ENCODE peak calls at places on chromosomes 5 and 9, in eight cellular contexts. I is dermis microvascular lymphatic vessel endothelial cell; V is CD8-positive, alpha-beta T cell; D is uterus; L is naive thymus-derived CD8-positive, alpha-beta T cell; U is SK-N-SH; O is GM13977; X is breast epithelium. J is an unnamed sample.
A peak's percentile ranks its signal among the peaks of the same experiment; 100 is the strongest.

GRCh38 chr5:77651343-77651742 is 12.8 kb upstream of the OTP start:
- DNase-seq in D (no peak), L (no peak), I (no peak), O (no peak), U (no peak), X (no peak), V (no peak), J (no peak)

GRCh38 chr5:15365040-15365439 is 134.9 kb upstream of the FBXL7 start:
- DNase-seq in X (no peak), D (no peak), V (no peak), I (peak; percentile 37), U (no peak), L (no peak), O (no peak), J (no peak)

GRCh38 chr9:118321823-118322222 is 617.6 kb downstream of the TLR4 start:
- DNase-seq in O (no peak), U (no peak), D (no peak), X (no peak), V (no peak), I (no peak), L (no peak), J (no peak)

GRCh38 chr9:37706290-37706689 is 47.3 kb upstream of the TRMT10B start:
- DNase-seq in V (no peak), I (no peak), X (no peak), D (no peak), L (no peak), U (no peak), O (no peak), J (no peak)

GRCh38 chr5:32458799-32459400 is 14.4 kb upstream of the ZFR start:
- DNase-seq in U (no peak), I (no peak), V (no peak), O (no peak), L (no peak), D (no peak), X (no peak), J (no peak)

GRCh38 chr5:1137567-1138444 is 25.9 kb upstream of the SLC12A7 start:
- DNase-seq in U (no peak), V (no peak), I (no peak), D (no peak), X (peak; percentile 36), O (no peak), L (no peak), J (no peak)

GRCh38 chr5:176573564-176574296 is 24.6 kb downstream of the CDHR2 start:
- DNase-seq in O (peak; percentile 92), L (peak; percentile 78), D (peak; percentile 30), I (peak; percentile 61), X (peak; percentile 29), V (peak; percentile 83), U (peak; percentile 94), J (no peak)

GRCh38 chr9:88775037-88775471 is 216.2 kb upstream of the S1PR3 start:
- DNase-seq in U (no peak), D (peak; percentile 55), L (no peak), O (no peak), X (no peak), V (no peak), I (peak; percentile 74), J (no peak)

GRCh38 chr5:143217065-143217803 is 186.3 kb downstream of the NR3C1 start:
- DNase-seq in I (no peak), U (no peak), X (no peak), O (no peak), D (no peak), V (no peak), L (no peak), J (no peak)

GRCh38 chr5:77774981-77775772 is 962 bp downstream of the TBCA start:
- DNase-seq in D (no peak), O (no peak), I (peak; percentile 4), X (no peak), U (no peak), L (no peak), V (no peak), J (peak; percentile 16)

GRCh38 chr9:91948423-91949292 is 1.4 kb downstream of the ROR2 start:
- DNase-seq in V (no peak), D (peak; percentile 74), L (no peak), O (peak; percentile 49), U (peak; percentile 79), X (peak; percentile 50), I (no peak), J (no peak)

GRCh38 chr5:173880306-173880985 is 7.7 kb upstream of the CPEB4 start:
- DNase-seq in I (no peak), V (no peak), D (no peak), L (no peak), O (no peak), U (no peak), X (no peak), J (no peak)

GRCh38 chr5:40682431-40683017 is 2.8 kb downstream of the PTGER4 start:
- DNase-seq in O (no peak), V (no peak), X (no peak), U (no peak), L (no peak), I (peak; percentile 50), D (no peak), J (no peak)

GRCh38 chr5:104739905-104740304 is 1177.3 kb upstream of the NUDT12 start:
- DNase-seq in I (no peak), L (no peak), V (no peak), X (no peak), U (no peak), D (no peak), O (no peak), J (no peak)

GRCh38 chr9:3511537-3511936 is 14.3 kb downstream of the RFX3 start:
- DNase-seq in O (no peak), V (no peak), L (no peak), U (no peak), X (no peak), I (no peak), D (no peak), J (no peak)

GRCh38 chr5:39437469-39437868 is 12.7 kb upstream of the DAB2 start:
- DNase-seq in U (no peak), D (no peak), I (peak; percentile 67), X (no peak), V (no peak), O (no peak), L (no peak), J (no peak)

GRCh38 chr5:148998174-148998797 is 64.6 kb downstream of the SH3TC2 start:
- DNase-seq in O (peak; percentile 34), U (peak; percentile 38), X (peak; percentile 35), D (no peak), I (peak; percentile 82), V (peak; percentile 13), L (peak; percentile 45), J (peak; percentile 77)

GRCh38 chr5:42994285-42995151 is 45.6 kb downstream of the ANXA2R start:
- DNase-seq in U (peak; percentile 74), I (peak; percentile 97), X (peak; percentile 54), L (peak; percentile 90), O (peak; percentile 65), V (peak; percentile 90), D (peak; percentile 84), J (no peak)

GRCh38 chr9:95010431-95010838 is 283.9 kb downstream of the AOPEP start:
- DNase-seq in U (no peak), L (no peak), X (no peak), D (no peak), V (no peak), O (no peak), I (no peak), J (no peak)

GRCh38 chr5:228886-229285 is 10.8 kb downstream of the SDHA start:
- DNase-seq in L (no peak), X (no peak), O (no peak), U (no peak), I (no peak), D (no peak), V (no peak), J (no peak)

GRCh38 chr5:2109566-2109965 is 226.8 kb upstream of the IRX4 start:
- DNase-seq in U (no peak), D (no peak), X (no peak), I (no peak), L (no peak), V (no peak), O (no peak), J (no peak)

GRCh38 chr9:137828527-137829259 is 48.9 kb upstream of the CACNA1B start:
- DNase-seq in D (no peak), I (peak; percentile 30), O (no peak), V (no peak), L (no peak), X (no peak), U (no peak), J (no peak)

GRCh38 chr9:133731876-133732321 is 6.3 kb downstream of the SARDH start:
- DNase-seq in O (no peak), X (no peak), V (no peak), U (peak; percentile 81), D (no peak), L (no peak), I (peak; percentile 57), J (peak; percentile 9)

GRCh38 chr5:31182146-31182545 is 11.3 kb upstream of the CDH6 start:
- DNase-seq in D (no peak), O (no peak), L (no peak), U (no peak), I (no peak), V (no peak), X (no peak), J (no peak)

GRCh38 chr9:86353591-86354047 is 591 bp downstream of the TUT7 start:
- DNase-seq in D (no peak), X (peak; percentile 40), U (no peak), I (peak; percentile 31), V (peak; percentile 26), O (peak; percentile 27), L (no peak), J (no peak)

GRCh38 chr5:112917453-112918005 is 4.5 kb downstream of the REEP5 start:
- DNase-seq in L (no peak), I (no peak), U (peak; percentile 37), O (no peak), X (no peak), D (no peak), V (no peak), J (no peak)

GRCh38 chr9:129608561-129609481 is 12.1 kb downstream of the C9orf50 start:
- DNase-seq in I (no peak), O (no peak), X (no peak), V (no peak), D (no peak), L (no peak), U (no peak), J (no peak)

GRCh38 chr9:14618851-14619250 is 74.4 kb downstream of the ZDHHC21 start:
- DNase-seq in D (no peak), L (no peak), X (no peak), I (no peak), O (no peak), U (no peak), V (no peak), J (no peak)

GRCh38 chr5:131786036-131786435 is 10.8 kb downstream of the FNIP1 start:
- DNase-seq in I (no peak), D (no peak), U (no peak), X (no peak), V (no peak), O (no peak), L (no peak), J (no peak)

GRCh38 chr5:80034962-80035821 is at the start of gene THBS4:
- DNase-seq in O (no peak), L (no peak), D (no peak), U (peak; percentile 78), X (no peak), V (no peak), I (no peak), J (no peak)